ENCODE peak calls at places on chromosome 22, in eight cellular contexts. Q is mucosa of descending colon, G is endothelial cell of umbilical vein, X is lower leg skin, L is heart left ventricle, M is GM23338, C is OCI-LY7, A is neural progenitor cell. O is an unnamed sample.

GRCh38 chr22:19110064-19110458 is 12.2 kb downstream of the DGCR2 start:
- DNase-seq in Q (no peak), G (no peak), X (no peak), L (no peak), M (peak; percentile 41), C (no peak), A (peak; percentile 53), O (no peak)

GRCh38 chr22:25448435-25449051 is 115.9 kb upstream of the GRK3 start:
- DNase-seq in Q (peak; percentile 40), G (peak; percentile 28), X (no peak), L (no peak), M (peak; percentile 25), C (peak; percentile 21), A (peak; percentile 28), O (peak; percentile 26)

GRCh38 chr22:27972732-27973698 is 54.0 kb upstream of the PITPNB start:
- DNase-seq in Q (no peak), G (peak; percentile 18), X (no peak), L (no peak), M (no peak), C (no peak), A (peak; percentile 21), O (peak; percentile 29)

GRCh38 chr22:50114221-50114981 is 24.6 kb downstream of the MOV10L1 start:
- DNase-seq in Q (no peak), G (peak; percentile 92), X (peak; percentile 83), L (no peak), M (no peak), C (no peak), A (peak; percentile 21), O (peak; percentile 80)

GRCh38 chr22:45582955-45583320 is 80.3 kb downstream of the FBLN1 start:
- DNase-seq in Q (peak; percentile 3), G (no peak), X (no peak), L (no peak), M (no peak), C (no peak), A (no peak), O (no peak)

GRCh38 chr22:30582788-30583575 is 8.5 kb upstream of the GAL3ST1 start:
- DNase-seq in Q (no peak), G (peak; percentile 54), X (no peak), L (no peak), M (no peak), C (no peak), A (no peak), O (no peak)

GRCh38 chr22:26169312-26170111 is at the start of gene SEZ6L:
- DNase-seq in Q (no peak), G (no peak), X (no peak), L (peak; percentile 26), M (peak; percentile 79), C (no peak), A (peak; percentile 80), O (no peak)

GRCh38 chr22:49307870-49308269 is 519.8 kb downstream of the BRD1 start:
- DNase-seq in Q (no peak), G (no peak), X (peak; percentile 82), L (peak; percentile 5), M (no peak), C (no peak), A (no peak), O (no peak)

GRCh38 chr22:49906071-49906798 is 12.0 kb downstream of the ALG12 start:
- DNase-seq in Q (peak; percentile 23), G (no peak), X (no peak), L (no peak), M (no peak), C (no peak), A (no peak), O (no peak)

GRCh38 chr22:23282516-23282915 is 102.2 kb downstream of the BCR start:
- DNase-seq in Q (no peak), G (no peak), X (no peak), L (no peak), M (no peak), C (no peak), A (no peak), O (no peak)

GRCh38 chr22:32665676-32666075 is 135.8 kb upstream of the TIMP3 start:
- DNase-seq in Q (no peak), G (no peak), X (no peak), L (no peak), M (no peak), C (no peak), A (no peak), O (no peak)

GRCh38 chr22:32661296-32661695 is 140.2 kb upstream of the TIMP3 start:
- DNase-seq in Q (no peak), G (no peak), X (peak; percentile 91), L (peak; percentile 52), M (no peak), C (no peak), A (no peak), O (peak; percentile 82)

GRCh38 chr22:32662587-32662915 is 139.0 kb upstream of the TIMP3 start:
- DNase-seq in Q (no peak), G (no peak), X (no peak), L (no peak), M (no peak), C (no peak), A (no peak), O (no peak)

GRCh38 chr22:32660292-32660691 is 141.2 kb upstream of the TIMP3 start:
- DNase-seq in Q (peak; percentile 76), G (no peak), X (peak; percentile 90), L (peak; percentile 66), M (peak; percentile 90), C (peak; percentile 66), A (peak; percentile 79), O (peak; percentile 67)

GRCh38 chr22:32661737-32662586 is 139.5 kb upstream of the TIMP3 start:
- DNase-seq in Q (no peak), G (no peak), X (no peak), L (no peak), M (no peak), C (no peak), A (no peak), O (peak; percentile 52)
- H3K4me3 ChIP-seq in Q (no peak overlapping the region), G (no peak overlapping the region), X (no peak overlapping the region), L (no peak overlapping the region), M (no peak overlapping the region), C (no peak overlapping the region), A (no peak overlapping the region), O (no peak overlapping the region)

DNA sequence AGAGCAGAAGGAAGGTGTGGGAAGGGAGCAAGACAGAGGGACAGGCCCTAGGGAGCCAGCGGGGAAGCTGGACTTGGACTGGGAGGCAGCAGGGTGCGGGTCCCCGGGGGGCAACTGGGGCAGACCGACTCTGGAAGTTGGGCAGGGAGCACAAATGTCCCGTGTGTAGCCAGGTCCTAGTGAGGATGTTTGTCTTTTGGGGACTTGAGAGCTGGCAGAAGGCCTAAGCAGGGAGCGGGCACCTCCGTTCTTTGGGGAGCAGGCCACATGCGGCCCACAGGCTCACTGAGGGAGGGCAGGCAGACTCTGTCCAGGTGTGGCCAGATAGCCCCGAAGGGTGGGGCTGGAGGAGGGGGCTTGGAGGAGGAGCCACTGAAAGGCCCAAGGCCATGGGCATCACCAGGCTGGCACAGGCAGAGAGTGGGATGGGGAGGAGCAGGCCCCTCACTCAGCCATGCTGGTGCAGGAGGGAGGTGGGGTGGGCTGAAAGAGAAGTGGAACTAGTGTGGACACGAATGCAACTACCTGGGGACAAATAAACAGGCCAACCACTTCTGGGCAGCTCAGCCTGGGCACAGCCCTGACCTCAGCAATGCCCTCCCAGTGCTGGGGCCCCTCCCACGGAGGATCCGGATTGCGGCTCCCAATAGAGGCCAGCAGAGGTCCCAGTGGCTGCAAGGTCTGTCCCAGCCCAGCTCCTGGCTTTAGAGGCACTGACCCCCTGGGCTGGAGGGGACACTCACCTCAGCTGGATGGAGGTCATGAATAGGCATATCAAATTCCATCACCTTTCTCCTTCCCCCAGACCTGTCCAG is 1.3 kb upstream of the SCARF2 start:
- DNase-seq in Q (peak; percentile 20), G (no peak), X (peak; percentile 86), L (no peak), M (peak; percentile 65), C (no peak), A (peak; percentile 42), O (peak; percentile 33)
- TF ChIP-seq CTCF in Q (no peak), G (peak; percentile 31), X (no peak), L (peak; percentile 7), M (peak; percentile 54), C (no peak), A (peak; percentile 25), O (peak; percentile 48)

GRCh38 chr22:37242395-37242918 is 1.6 kb downstream of the RAC2 start:
- DNase-seq in Q (peak; percentile 69), G (peak; percentile 51), X (peak; percentile 92), L (peak; percentile 64), M (no peak), C (peak; percentile 89), A (no peak), O (peak; percentile 61)
- H3K4me3 ChIP-seq in Q (no peak overlapping the region), G (no peak overlapping the region), X (no peak overlapping the region), L (no peak overlapping the region), M (no peak overlapping the region), C (peak overlapping the region; percentile 97), A (no peak overlapping the region), O (peak overlapping the region; percentile 71)

GRCh38 chr22:21936151-21936778 is 16.4 kb downstream of the PPM1F start:
- DNase-seq in Q (no peak), G (no peak), X (no peak), L (no peak), M (no peak), C (no peak), A (no peak), O (peak; percentile 28)
- TF ChIP-seq CTCF in Q (no peak), G (no peak), X (no peak), L (no peak), M (no peak), C (no peak), A (no peak), O (no peak)